ENCODE peak calls at places on chromosomes 5 and 9, in ten cellular contexts. E is MM.1S, V is mammary epithelial cell, H is H9, B is A549, P is astrocyte, Z is trophoblast cell, G is OCI-LY7, L is GM23248, C is H1. O is an unnamed sample.

GRCh38 chr9:134175291-134175807 is 11.0 kb upstream of the RNU6ATAC start:
- DNase-seq in E (no peak), V (no peak), H (peak; percentile 91), B (peak; percentile 74), P (no peak), Z (no peak), G (peak; percentile 57), L (peak; percentile 19), C (peak; percentile 77), O (no peak)

GRCh38 chr5:97163360-97163764 is 19.7 kb downstream of the RIOK2 start:
- DNase-seq in E (no peak), V (no peak), H (no peak), B (no peak), P (no peak), Z (no peak), G (peak; percentile 41), L (peak; percentile 42), C (no peak), O (no peak)

GRCh38 chr9:106557996-106558667 is 304.8 kb upstream of the ZNF462 start:
- DNase-seq in E (no peak), V (no peak), H (no peak), B (no peak), P (no peak), Z (no peak), G (no peak), L (no peak), C (no peak), O (no peak)

GRCh38 chr9:128125575-128126354 is 1.8 kb downstream of the PTGES2 start:
- DNase-seq in E (no peak), V (no peak), H (no peak), B (no peak), P (no peak), Z (no peak), G (peak; percentile 24), L (no peak), C (no peak), O (no peak)

GRCh38 chr5:163401271-163401670 is 36.1 kb upstream of the CCNG1 start:
- DNase-seq in E (no peak), V (no peak), H (no peak), B (no peak), P (no peak), Z (no peak), G (no peak), L (no peak), C (no peak), O (no peak)

GRCh38 chr5:14595189-14595588 is 13.6 kb downstream of the OTULINL start:
- DNase-seq in E (peak; percentile 88), V (no peak), H (no peak), B (no peak), P (no peak), Z (no peak), G (peak; percentile 55), L (no peak), C (no peak), O (no peak)

GRCh38 chr9:7533376-7534090 is 266.0 kb downstream of the DMAC1 start:
- DNase-seq in E (no peak), V (no peak), H (no peak), B (no peak), P (no peak), Z (no peak), G (no peak), L (peak; percentile 2), C (no peak), O (no peak)

GRCh38 chr9:2107906-2108451 is 92.8 kb downstream of the SMARCA2 start:
- DNase-seq in E (no peak), V (no peak), H (no peak), B (no peak), P (no peak), Z (no peak), G (no peak), L (no peak), C (no peak), O (no peak)

GRCh38 chr9:87518702-87519335 is 21.2 kb downstream of the DAPK1 start:
- DNase-seq in E (no peak), V (no peak), H (no peak), B (no peak), P (peak; percentile 27), Z (no peak), G (no peak), L (peak; percentile 17), C (no peak), O (no peak)

GRCh38 chr9:106897223-106897622 is 34.3 kb downstream of the ZNF462 start:
- DNase-seq in E (no peak), V (no peak), H (no peak), B (no peak), P (peak; percentile 62), Z (no peak), G (no peak), L (peak; percentile 69), C (no peak), O (no peak)

GRCh38 chr9:6598249-6598725 is 47.2 kb downstream of the GLDC start:
- DNase-seq in E (peak; percentile 80), V (peak; percentile 29), H (no peak), B (no peak), P (no peak), Z (no peak), G (no peak), L (no peak), C (no peak), O (no peak)

GRCh38 chr9:111937781-111938426 is 41.3 kb downstream of the UGCG start:
- DNase-seq in E (no peak), V (peak; percentile 46), H (no peak), B (no peak), P (peak; percentile 85), Z (no peak), G (no peak), L (peak; percentile 63), C (no peak), O (no peak)

GRCh38 chr9:87479801-87480201 is 17.9 kb upstream of the DAPK1 start:
- DNase-seq in E (peak; percentile 33), V (peak; percentile 7), H (no peak), B (no peak), P (peak; percentile 80), Z (no peak), G (peak; percentile 77), L (no peak), C (no peak), O (no peak)

GRCh38 chr5:42908509-42909488 is 97.1 kb upstream of the SELENOP start:
- DNase-seq in E (peak; percentile 92), V (peak; percentile 71), H (peak; percentile 89), B (peak; percentile 83), P (peak; percentile 58), Z (peak; percentile 82), G (peak; percentile 85), L (peak; percentile 93), C (peak; percentile 88), O (peak; percentile 75)

GRCh38 chr5:124740991-124741583 is 5.4 kb downstream of the ZNF608 start:
- DNase-seq in E (no peak), V (peak; percentile 95), H (no peak), B (no peak), P (peak; percentile 91), Z (no peak), G (peak; percentile 59), L (peak; percentile 66), C (no peak), O (peak; percentile 59)
- H3K4me2 ChIP-seq in E (no peak overlapping the region), V (peak overlapping the region; percentile 94), H (no peak overlapping the region), B (peak overlapping the region; percentile 26), P (peak overlapping the region; percentile 95), Z (no peak overlapping the region), G (peak overlapping the region; percentile 94), L (peak overlapping the region; percentile 100), C (no peak overlapping the region), O (no peak overlapping the region)

GRCh38 chr9:35636135-35636876 is 14.4 kb downstream of the SIT1 start:
- DNase-seq in E (no peak), V (no peak), H (no peak), B (no peak), P (no peak), Z (no peak), G (peak; percentile 82), L (no peak), C (no peak), O (no peak)

DNA sequence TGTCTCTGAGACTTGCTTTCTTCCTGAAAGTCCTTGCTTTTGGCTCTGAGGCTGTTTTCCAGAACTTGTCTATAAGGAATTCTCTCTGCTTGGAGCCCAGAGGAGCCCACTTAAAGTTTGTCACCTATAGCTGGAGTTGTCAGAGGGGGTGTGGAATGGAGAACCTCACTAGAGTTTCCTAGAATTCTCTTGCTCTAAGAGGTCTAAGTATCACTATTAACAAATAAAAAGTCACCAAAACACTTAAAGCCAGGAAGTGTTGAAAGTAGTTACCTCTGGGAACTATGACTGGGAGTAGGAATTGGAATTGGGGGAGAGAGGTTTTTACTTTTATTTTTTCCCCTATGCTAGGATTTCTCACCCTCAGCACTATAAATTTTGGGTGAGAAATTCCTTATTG is 15.0 kb downstream of the SIT1 start:
- DNase-seq in E (no peak), V (no peak), H (no peak), B (no peak), P (no peak), Z (no peak), G (no peak), L (no peak), C (no peak), O (no peak)
- H3K4me2 ChIP-seq in E (no peak overlapping the region), V (no peak overlapping the region), H (no peak overlapping the region), B (no peak overlapping the region), P (no peak overlapping the region), Z (no peak overlapping the region), G (peak overlapping the region; percentile 76), L (no peak overlapping the region), C (no peak overlapping the region), O (no peak overlapping the region)

DNA sequence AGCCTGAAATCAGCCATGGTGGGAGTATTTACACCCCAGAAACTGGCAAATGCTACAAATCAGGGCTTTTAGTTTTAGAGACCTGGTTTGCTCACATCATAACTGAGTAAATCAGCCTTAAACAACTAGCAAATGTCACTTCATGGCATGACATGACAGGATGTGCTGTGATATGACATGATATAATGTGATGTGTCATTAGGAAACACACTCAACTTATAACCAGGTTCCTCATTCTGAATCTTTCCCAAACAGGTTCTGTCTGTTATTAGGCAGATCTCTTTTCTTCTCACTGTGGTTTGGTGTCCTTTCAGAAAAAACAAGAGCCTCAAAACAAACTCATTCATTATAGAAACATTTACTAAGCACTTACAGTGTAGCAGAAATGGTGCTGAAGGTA is 90.5 kb downstream of the ADAMTS12 start:
- DNase-seq in E (no peak), V (peak; percentile 22), H (no peak), B (no peak), P (no peak), Z (no peak), G (no peak), L (no peak), C (no peak), O (no peak)
- H3K4me2 ChIP-seq in E (no peak overlapping the region), V (no peak overlapping the region), H (no peak overlapping the region), B (no peak overlapping the region), P (no peak overlapping the region), Z (no peak overlapping the region), G (no peak overlapping the region), L (no peak overlapping the region), C (no peak overlapping the region), O (no peak overlapping the region)

DNA sequence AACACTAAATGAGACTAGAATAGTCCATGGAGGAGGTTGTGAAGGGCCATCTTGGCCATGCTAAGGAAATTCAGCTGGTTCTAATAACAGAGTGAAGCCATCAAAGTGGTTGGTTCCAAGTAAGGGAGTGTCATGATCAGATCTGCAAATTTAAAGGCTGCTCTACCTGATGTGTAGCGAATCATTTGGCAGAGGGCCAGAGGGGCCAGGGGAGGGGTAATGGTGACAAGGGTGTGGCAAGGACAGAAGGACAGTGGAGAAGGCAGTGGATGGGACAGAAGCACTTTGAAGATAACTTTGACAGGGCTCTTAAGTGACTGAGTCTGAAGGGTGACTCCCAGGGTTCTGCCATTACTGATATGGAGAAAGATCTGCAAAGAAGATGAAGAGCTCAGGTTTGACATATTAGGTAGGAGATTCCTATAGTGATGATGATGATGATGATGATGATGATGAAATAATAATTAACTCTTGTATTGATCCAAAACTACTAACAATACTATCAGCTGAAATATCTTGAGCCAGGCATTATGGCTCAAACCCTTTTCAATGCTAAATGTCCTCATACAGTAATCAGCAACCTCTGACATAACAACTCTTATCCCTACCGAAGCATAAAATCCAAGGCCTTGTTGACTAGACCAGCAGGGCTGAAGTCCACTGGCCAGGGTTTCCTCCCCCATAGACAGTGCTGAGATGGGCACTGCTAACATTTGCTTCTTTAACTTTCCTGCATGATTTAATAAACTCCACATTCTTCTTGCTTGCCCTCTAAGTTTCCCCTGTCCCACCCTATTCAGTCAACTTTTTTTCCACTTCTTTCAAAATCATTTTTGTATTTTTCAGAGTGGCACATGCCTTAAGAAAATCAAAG is 20.0 kb downstream of the KIAA1191 start:
- DNase-seq in E (no peak), V (no peak), H (no peak), B (no peak), P (no peak), Z (no peak), G (no peak), L (no peak), C (no peak), O (no peak)
- H3K4me2 ChIP-seq in E (no peak overlapping the region), V (no peak overlapping the region), H (no peak overlapping the region), B (no peak overlapping the region), P (no peak overlapping the region), Z (no peak overlapping the region), G (no peak overlapping the region), L (no peak overlapping the region), C (no peak overlapping the region), O (no peak overlapping the region)